ENCODE peak calls at places on chromosomes 1 and 21, in seven cellular contexts. P is activated CD8-positive, alpha-beta T cell treated with anti-CD3 and anti-CD28 coated beads for 36 hours; D is Kasumi-1; B is A549; G is neural crest cell; J is Calu3; A is effector memory CD8-positive, alpha-beta T cell. O is an unnamed sample.

GRCh38 chr1:46532498-46533178 is 18.8 kb downstream of the KNCN start:
- DNase-seq in G (peak; percentile 74), B (peak; percentile 32), J (peak; percentile 84), A (peak; percentile 73), D (peak; percentile 39), P (peak; percentile 80), O (peak; percentile 50)

GRCh38 chr1:40564506-40564905 is 33.1 kb downstream of the ZNF684 start:
- DNase-seq in B (no peak), G (no peak), D (no peak), P (no peak), A (no peak), J (no peak), O (no peak)

GRCh38 chr1:200090252-200091159 is 63.0 kb downstream of the NR5A2 start:
- DNase-seq in D (peak; percentile 23), P (no peak), A (no peak), B (peak; percentile 74), G (no peak), J (peak; percentile 27), O (no peak)

GRCh38 chr1:23480187-23481025 is 3.6 kb downstream of the ASAP3 start:
- DNase-seq in B (no peak), G (no peak), A (no peak), P (no peak), D (no peak), J (no peak), O (no peak)

GRCh38 chr1:66247415-66248208 is 286.3 kb upstream of the SGIP1 start:
- DNase-seq in G (no peak), A (peak; percentile 43), D (no peak), P (peak; percentile 54), J (no peak), B (no peak), O (no peak)

GRCh38 chr21:36186506-36187399 is 30.1 kb downstream of the DOP1B start:
- DNase-seq in J (no peak), P (no peak), D (no peak), B (no peak), A (no peak), G (no peak), O (no peak)

GRCh38 chr1:44810101-44810761 is 1.9 kb downstream of the BTBD19 start:
- DNase-seq in A (no peak), J (peak; percentile 55), D (no peak), P (peak; percentile 51), G (no peak), B (peak; percentile 50), O (peak; percentile 83)

GRCh38 chr21:37159053-37159776 is 86.2 kb downstream of the TTC3 start:
- DNase-seq in G (no peak), B (no peak), P (peak; percentile 78), J (no peak), D (no peak), A (no peak), O (no peak)

GRCh38 chr1:236862231-236862591 is 67.1 kb downstream of the MTR start:
- DNase-seq in B (no peak), G (no peak), P (no peak), A (no peak), D (no peak), J (no peak), O (no peak)

GRCh38 chr1:232851532-232851931 is 46.3 kb downstream of the MAP10 start:
- DNase-seq in D (no peak), P (no peak), J (no peak), A (no peak), B (no peak), G (no peak), O (no peak)

GRCh38 chr1:86339421-86339820 is 56.7 kb downstream of the ODF2L start:
- DNase-seq in B (no peak), A (no peak), J (no peak), G (no peak), D (peak; percentile 64), P (no peak), O (no peak)

GRCh38 chr1:14987829-14988603 is 165.5 kb upstream of the TMEM51 start:
- DNase-seq in A (no peak), D (no peak), G (no peak), B (no peak), P (no peak), J (no peak), O (peak; percentile 62)

GRCh38 chr1:53677486-53677885 is 61.5 kb downstream of the GLIS1 start:
- DNase-seq in G (no peak), J (no peak), D (no peak), B (no peak), A (no peak), P (no peak), O (no peak)

GRCh38 chr1:44576456-44577150 is 97.7 kb downstream of the TMEM53 start:
- DNase-seq in J (no peak), D (no peak), G (no peak), B (no peak), P (no peak), A (no peak), O (no peak)

GRCh38 chr1:3379934-3380333 is 74.5 kb upstream of the ARHGEF16 start:
- DNase-seq in A (no peak), J (no peak), D (no peak), P (no peak), B (no peak), G (no peak), O (no peak)

GRCh38 chr1:169483500-169483966 is 2.2 kb downstream of the SLC19A2 start:
- DNase-seq in D (peak; percentile 5), P (no peak), J (peak; percentile 48), A (no peak), B (no peak), G (no peak), O (peak; percentile 60)

GRCh38 chr1:25020173-25020840 is 90.2 kb upstream of the RUNX3 start:
- DNase-seq in D (no peak), P (no peak), A (no peak), J (no peak), B (no peak), G (no peak), O (no peak)

GRCh38 chr1:39977202-39977601 is 22.3 kb downstream of the MFSD2A start:
- DNase-seq in A (no peak), G (no peak), D (no peak), B (no peak), P (no peak), J (no peak), O (no peak)

GRCh38 chr1:151013518-151013917 is 5.3 kb downstream of the PRUNE1 start:
- DNase-seq in A (no peak), J (no peak), G (no peak), P (no peak), B (no peak), D (no peak), O (peak; percentile 36)

GRCh38 chr1:12097321-12097720 is 34.2 kb downstream of the TNFRSF8 start:
- DNase-seq in J (no peak), B (no peak), A (no peak), G (no peak), D (no peak), P (no peak), O (no peak)

GRCh38 chr1:184854456-184855180 is 100.0 kb upstream of the EDEM3 start:
- DNase-seq in D (peak; percentile 74), J (no peak), P (no peak), A (no peak), G (no peak), B (no peak), O (no peak)

GRCh38 chr1:97314685-97315084 is 593.1 kb downstream of the PTBP2 start:
- DNase-seq in A (no peak), P (no peak), D (no peak), G (no peak), J (no peak), B (no peak), O (no peak)

GRCh38 chr1:223199094-223199647 is 56.1 kb upstream of the TLR5 start:
- DNase-seq in P (no peak), J (no peak), B (peak; percentile 18), D (no peak), A (no peak), G (no peak), O (no peak)

GRCh38 chr1:171841931-171842723 is 829 bp downstream of the DNM3 start:
- DNase-seq in P (peak; percentile 15), A (peak; percentile 21), B (no peak), G (peak; percentile 18), D (no peak), J (peak; percentile 6), O (no peak)

GRCh38 chr1:162302660-162303344 is 73.9 kb downstream of the SPATA46 start:
- DNase-seq in D (no peak), B (no peak), J (no peak), A (no peak), G (no peak), P (no peak), O (no peak)

GRCh38 chr1:1091344-1092148 is 17.4 kb upstream of the RNF223 start:
- DNase-seq in B (no peak), G (no peak), D (no peak), J (no peak), A (no peak), P (peak; percentile 50), O (no peak)

GRCh38 chr1:7047866-7048265 is 262.6 kb downstream of the CAMTA1 start:
- DNase-seq in D (no peak), B (no peak), J (no peak), P (no peak), G (no peak), A (no peak), O (no peak)

GRCh38 chr1:178411756-178412399 is 84.9 kb downstream of the CLEC20A start:
- DNase-seq in P (no peak), A (no peak), B (no peak), D (no peak), G (no peak), J (no peak), O (no peak)

GRCh38 chr1:27098447-27099153 is 56.3 kb downstream of the SLC9A1 start:
- DNase-seq in D (no peak), G (no peak), B (no peak), A (no peak), P (no peak), J (no peak), O (no peak)

GRCh38 chr1:155160128-155160527 is 13.0 kb downstream of the KRTCAP2 start:
- DNase-seq in D (no peak), J (no peak), B (no peak), P (no peak), G (no peak), A (no peak), O (no peak)